ENCODE peak calls at places on chromosome 17, in ten cellular contexts. U is HFF-Myc; V is HepG2; H is CD8-positive, alpha-beta T cell; T is AG09309; P is cardiac fibroblast; L is type B pancreatic cell; S is BJ; I is cardiac muscle cell; J is GM23338. R is an unnamed sample.

GRCh38 chr17:78935419-78936323 is 10.5 kb upstream of the TIMP2 start:
- DNase-seq in U (peak; percentile 93), V (no peak), H (no peak), T (peak; percentile 90), P (peak; percentile 99), L (no peak), S (peak; percentile 82), I (peak; percentile 98), J (no peak), R (no peak)

GRCh38 chr17:7042507-7043194 is 1.2 kb downstream of the SLC16A11 start:
- DNase-seq in U (no peak), V (no peak), H (no peak), T (no peak), P (no peak), L (no peak), S (no peak), I (peak; percentile 30), J (peak; percentile 70), R (no peak)

GRCh38 chr17:80694992-80695912 is 150.6 kb downstream of the RPTOR start:
- DNase-seq in U (no peak), V (peak; percentile 52), H (no peak), T (no peak), P (no peak), L (no peak), S (no peak), I (no peak), J (peak; percentile 21), R (no peak)

GRCh38 chr17:67619555-67619954 is 98.2 kb upstream of the NOL11 start:
- DNase-seq in U (no peak), V (no peak), H (no peak), T (no peak), P (no peak), L (no peak), S (no peak), I (no peak), J (no peak), R (no peak)

GRCh38 chr17:7560172-7561027 is 1.3 kb upstream of the SENP3 start:
- DNase-seq in U (no peak), V (peak; percentile 64), H (no peak), T (no peak), P (peak; percentile 65), L (no peak), S (no peak), I (peak; percentile 68), J (peak; percentile 94), R (no peak)

GRCh38 chr17:27807567-27808470 is 7.5 kb upstream of the NOS2 start:
- DNase-seq in U (no peak), V (no peak), H (peak; percentile 46), T (no peak), P (no peak), L (no peak), S (no peak), I (no peak), J (no peak), R (no peak)

GRCh38 chr17:77795685-77796084 is 162.8 kb upstream of the TNRC6C start:
- DNase-seq in U (no peak), V (no peak), H (no peak), T (no peak), P (no peak), L (no peak), S (no peak), I (no peak), J (no peak), R (peak; percentile 9)

GRCh38 chr17:29005936-29006438 is at the start of gene SEZ6:
- DNase-seq in U (no peak), V (peak; percentile 44), H (peak; percentile 33), T (no peak), P (peak; percentile 51), L (peak; percentile 91), S (no peak), I (peak; percentile 76), J (peak; percentile 95), R (no peak)

GRCh38 chr17:17681187-17681743 is at the start of gene RAI1:
- DNase-seq in U (no peak), V (peak; percentile 56), H (peak; percentile 59), T (no peak), P (peak; percentile 84), L (peak; percentile 88), S (no peak), I (peak; percentile 90), J (peak; percentile 73), R (no peak)
- TF ChIP-seq CTCF in U (peak; percentile 47), V (peak; percentile 64), H (peak; percentile 50), T (peak; percentile 13), P (peak; percentile 8), L (peak; percentile 86), S (peak; percentile 6), I (peak; percentile 48), J (peak; percentile 42), R (peak; percentile 78)

DNA sequence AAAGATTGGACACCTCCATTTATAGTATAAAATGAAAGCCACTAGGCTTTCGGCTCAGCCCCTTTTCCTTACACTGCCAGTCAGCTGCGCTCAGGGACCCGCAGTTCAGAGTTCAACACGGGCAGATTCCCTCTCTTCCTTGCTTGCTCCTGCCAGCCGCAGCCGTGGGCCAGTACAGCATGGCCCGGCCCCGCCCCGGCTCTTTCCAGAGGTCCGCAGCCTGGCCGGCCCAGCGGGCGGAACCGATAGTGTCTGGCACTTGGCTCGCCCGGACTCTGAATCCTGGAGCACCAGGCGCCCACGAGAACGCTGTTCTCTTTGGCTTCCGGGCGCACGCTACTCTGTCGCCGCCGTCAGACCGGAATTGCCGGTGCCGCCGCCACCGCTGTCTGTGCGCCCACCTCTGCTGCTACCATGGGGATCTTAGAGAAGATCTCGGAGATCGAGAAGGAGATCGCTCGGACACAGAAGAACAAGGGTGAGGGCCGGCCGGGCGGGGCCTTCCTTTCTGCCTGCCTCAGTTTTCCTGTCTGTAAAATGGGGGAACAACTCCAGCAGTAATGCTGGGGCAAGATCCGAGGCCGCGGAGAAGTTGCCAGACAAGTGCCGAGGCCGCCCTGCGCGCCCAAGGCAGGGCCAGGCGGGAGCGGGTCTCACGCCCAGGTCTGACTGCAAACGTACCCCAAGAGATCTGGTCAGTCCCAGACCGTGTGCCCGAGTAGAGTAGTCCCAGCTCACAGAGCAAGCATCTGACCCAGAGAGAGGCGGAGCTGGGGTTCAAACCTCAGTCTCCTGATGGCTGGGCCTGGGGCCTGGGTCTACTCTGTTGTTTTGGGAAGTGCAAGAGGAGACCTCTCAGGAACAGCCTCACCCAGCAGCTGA is at the start of gene DRG2:
- DNase-seq in U (peak; percentile 69), V (peak; percentile 94), H (peak; percentile 84), T (peak; percentile 59), P (peak; percentile 94), L (peak; percentile 95), S (peak; percentile 41), I (peak; percentile 96), J (peak; percentile 95), R (peak; percentile 87)
- TF ChIP-seq CTCF in U (no peak), V (peak; percentile 59), H (no peak), T (no peak), P (no peak), L (peak; percentile 5), S (peak; percentile 33), I (no peak), J (no peak), R (no peak)

DNA sequence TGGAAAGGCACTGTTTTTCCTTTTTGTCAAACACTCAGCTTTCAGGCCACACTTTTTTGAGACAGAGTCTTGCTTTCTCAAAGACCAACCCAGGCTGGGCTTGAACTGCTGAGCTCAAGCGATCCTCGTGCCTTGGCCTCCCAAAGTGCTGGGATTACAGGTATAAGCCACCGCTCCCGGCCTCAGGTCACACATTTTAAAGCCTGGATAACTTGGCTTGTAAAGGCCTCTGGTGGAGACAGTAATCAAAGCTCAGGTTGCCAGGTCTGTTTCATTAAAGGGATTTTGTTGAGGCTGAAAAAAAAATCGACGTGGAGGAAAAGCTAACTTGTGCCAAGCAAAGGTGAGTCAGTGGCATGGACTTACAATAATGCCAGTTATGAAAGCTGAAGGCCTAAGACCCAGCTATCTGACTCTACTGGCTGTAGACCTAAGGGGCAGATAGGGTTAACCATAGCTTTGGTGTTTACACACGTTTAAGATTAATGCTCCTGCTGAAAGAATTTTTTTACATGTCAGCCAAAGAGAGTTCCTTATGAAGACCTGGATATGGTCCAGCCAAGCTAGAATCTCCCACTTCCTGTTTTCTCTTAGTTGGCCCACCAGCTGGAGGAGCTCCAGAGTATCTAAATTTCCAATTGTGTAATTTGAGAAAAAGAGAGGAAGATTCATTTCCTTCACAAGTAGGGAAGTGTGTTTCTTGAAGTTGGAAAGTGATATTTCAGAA is 910 bp downstream of the NBR1 start:
- DNase-seq in U (peak; percentile 92), V (peak; percentile 79), H (no peak), T (peak; percentile 87), P (peak; percentile 95), L (no peak), S (peak; percentile 77), I (peak; percentile 96), J (peak; percentile 34), R (peak; percentile 67)
- TF ChIP-seq CTCF in U (peak; percentile 21), V (peak; percentile 68), H (no peak), T (peak; percentile 23), P (peak; percentile 25), L (peak; percentile 46), S (peak; percentile 53), I (peak; percentile 38), J (peak; percentile 31), R (peak; percentile 26)

GRCh38 chr17:3536736-3537135 is 20.9 kb downstream of the TRPV3 start:
- DNase-seq in U (no peak), V (no peak), H (no peak), T (no peak), P (no peak), L (no peak), S (no peak), I (no peak), J (no peak), R (no peak)

GRCh38 chr17:3533752-3534151 is 23.9 kb downstream of the TRPV3 start:
- DNase-seq in U (no peak), V (no peak), H (no peak), T (no peak), P (no peak), L (no peak), S (no peak), I (no peak), J (no peak), R (no peak)

GRCh38 chr17:3532859-3533142 is 24.8 kb downstream of the TRPV3 start:
- DNase-seq in U (no peak), V (no peak), H (no peak), T (no peak), P (no peak), L (no peak), S (no peak), I (no peak), J (no peak), R (no peak)

GRCh38 chr17:3534881-3535252 is 22.7 kb downstream of the TRPV3 start:
- DNase-seq in U (no peak), V (no peak), H (no peak), T (no peak), P (peak; percentile 53), L (no peak), S (no peak), I (peak; percentile 75), J (peak; percentile 50), R (no peak)

GRCh38 chr17:3535253-3535995 is 22.2 kb downstream of the TRPV3 start:
- DNase-seq in U (no peak), V (no peak), H (peak; percentile 31), T (no peak), P (peak; percentile 77), L (no peak), S (no peak), I (peak; percentile 91), J (peak; percentile 91), R (no peak)
- TF ChIP-seq CTCF in U (peak; percentile 71), V (peak; percentile 81), H (peak; percentile 59), T (peak; percentile 62), P (peak; percentile 46), L (peak; percentile 81), S (peak; percentile 72), I (peak; percentile 78), J (peak; percentile 67), R (peak; percentile 27)

DNA sequence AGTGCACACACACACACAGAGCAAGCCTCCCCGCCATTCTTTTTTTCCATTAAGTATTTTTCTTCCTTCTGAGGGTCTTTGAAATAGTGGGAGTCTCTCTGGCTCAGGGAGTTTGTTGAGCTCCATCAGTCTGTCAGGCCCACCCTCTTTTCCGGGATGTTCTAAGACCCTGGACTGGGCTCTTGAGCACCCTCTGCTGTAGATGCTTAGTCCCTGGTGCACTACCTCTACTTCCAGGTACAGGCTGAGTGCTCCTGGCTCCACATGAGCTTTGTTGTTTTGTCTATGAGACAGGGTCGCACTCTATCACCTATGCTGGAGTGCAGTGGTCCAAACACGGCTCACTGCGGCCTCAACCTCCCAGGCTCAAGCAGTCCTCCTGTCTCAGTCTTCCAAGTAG is 20.7 kb downstream of the LIMD2 start:
- DNase-seq in U (no peak), V (no peak), H (no peak), T (no peak), P (no peak), L (no peak), S (no peak), I (no peak), J (peak; percentile 60), R (no peak)
- TF ChIP-seq CTCF in U (no peak), V (peak; percentile 26), H (no peak), T (no peak), P (no peak), L (no peak), S (no peak), I (no peak), J (peak; percentile 44), R (no peak)